ENCODE peak calls at places on chromosome 10, in four cellular contexts. S is SK-N-SH, E is GM12878, K is HepG2. I is an unnamed sample. For H3K4me1, the result is how much of the 10 kb centered on the place peaks cover.

GRCh38 chr10:14569274-14570060 is 205.2 kb downstream of the FAM107B start:
- DNase-seq in S (no peak), E (no peak), K (no peak), I (no peak)

GRCh38 chr10:102413053-102413705 is 5.4 kb downstream of the PSD start:
- DNase-seq in S (peak), E (no peak), K (no peak), I (peak)

GRCh38 chr10:110779489-110779888 is 92.2 kb upstream of the PDCD4 start:
- DNase-seq in S (no peak), E (no peak), K (no peak), I (no peak)

GRCh38 chr10:116272497-116273221 is at the start of gene GFRA1:
- DNase-seq in S (peak), E (no peak), K (no peak), I (peak)

GRCh38 chr10:34715511-34716187 is 99.4 kb downstream of the PARD3 start:
- DNase-seq in S (no peak), E (no peak), K (no peak), I (no peak)

GRCh38 chr10:79021331-79021907 is 47.3 kb upstream of the ZMIZ1 start:
- DNase-seq in S (no peak), E (no peak), K (no peak), I (no peak)

GRCh38 chr10:126088144-126088543 is 191.8 kb downstream of the FANK1 start:
- DNase-seq in S (peak), E (no peak), K (no peak), I (no peak)

GRCh38 chr10:97426776-97427570 is 982 bp downstream of the PGAM1 start:
- DNase-seq in S (no peak), E (no peak), K (no peak), I (no peak)

GRCh38 chr10:131674130-131674529 is 226.7 kb upstream of the PPP2R2D start:
- DNase-seq in S (no peak), E (no peak), K (no peak), I (no peak)

GRCh38 chr10:106515206-106515790 is 649.2 kb downstream of the SORCS1 start:
- DNase-seq in S (no peak), E (no peak), K (no peak), I (no peak)

GRCh38 chr10:46301056-46301645 is 14.4 kb downstream of the ANTXRL start:
- DNase-seq in S (no peak), E (no peak), K (no peak), I (no peak)

GRCh38 chr10:60849217-60849616 is 70.9 kb downstream of the CDK1 start:
- DNase-seq in S (no peak), E (no peak), K (no peak), I (no peak)

GRCh38 chr10:78356291-78356915 is 322.7 kb downstream of the RPS24 start:
- DNase-seq in S (no peak), E (no peak), K (no peak), I (no peak)

GRCh38 chr10:32055478-32056135 is 618 bp downstream of the KIF5B start:
- DNase-seq in S (peak), E (no peak), K (peak), I (peak)
- H3K4me1 ChIP-seq in S (under half), E (under half), K (half or more), I (under half)

GRCh38 chr10:99557044-99557443 is 24.3 kb downstream of the NKX2-3 start:
- DNase-seq in S (no peak), E (no peak), K (no peak), I (no peak)
- TF ChIP-seq PBX3 in S (no peak), E (no peak), K (no peak), I (no peak)

DNA sequence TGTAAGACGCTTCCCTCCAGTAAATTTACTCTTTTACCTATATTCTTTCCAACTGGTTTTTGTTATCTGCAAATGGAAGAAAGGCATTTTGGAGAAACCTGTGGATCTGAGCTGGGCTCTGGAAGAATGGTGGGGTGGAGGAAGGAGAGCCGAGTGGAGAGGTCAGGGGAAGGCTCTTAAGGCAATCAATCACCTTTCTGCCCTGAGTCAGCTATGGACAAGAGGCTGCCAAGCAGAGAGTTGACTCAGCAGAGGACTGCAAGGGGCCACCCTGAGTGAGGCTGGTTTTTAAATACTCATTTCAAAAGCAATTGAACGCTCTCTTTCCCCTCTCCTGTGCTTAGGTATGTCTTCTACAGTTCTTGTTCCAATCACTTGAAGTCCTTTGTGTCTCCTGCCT is 81.8 kb downstream of the SPAG6 start:
- DNase-seq in S (no peak), E (no peak), K (no peak), I (peak)
- TF ChIP-seq EP300 in S (peak), E (no peak), K (no peak), I (no peak)

GRCh38 chr10:113626809-113627370 is 37.0 kb downstream of the NRAP start:
- DNase-seq in S (no peak), E (no peak), K (no peak), I (no peak)

GRCh38 chr10:113627836-113628235 is 36.0 kb downstream of the NRAP start:
- DNase-seq in S (no peak), E (no peak), K (no peak), I (no peak)

GRCh38 chr10:113630929-113631533 is 32.8 kb downstream of the NRAP start:
- DNase-seq in S (no peak), E (no peak), K (no peak), I (no peak)

GRCh38 chr10:113631680-113632079 is 32.2 kb downstream of the NRAP start:
- DNase-seq in S (no peak), E (no peak), K (no peak), I (no peak)

DNA sequence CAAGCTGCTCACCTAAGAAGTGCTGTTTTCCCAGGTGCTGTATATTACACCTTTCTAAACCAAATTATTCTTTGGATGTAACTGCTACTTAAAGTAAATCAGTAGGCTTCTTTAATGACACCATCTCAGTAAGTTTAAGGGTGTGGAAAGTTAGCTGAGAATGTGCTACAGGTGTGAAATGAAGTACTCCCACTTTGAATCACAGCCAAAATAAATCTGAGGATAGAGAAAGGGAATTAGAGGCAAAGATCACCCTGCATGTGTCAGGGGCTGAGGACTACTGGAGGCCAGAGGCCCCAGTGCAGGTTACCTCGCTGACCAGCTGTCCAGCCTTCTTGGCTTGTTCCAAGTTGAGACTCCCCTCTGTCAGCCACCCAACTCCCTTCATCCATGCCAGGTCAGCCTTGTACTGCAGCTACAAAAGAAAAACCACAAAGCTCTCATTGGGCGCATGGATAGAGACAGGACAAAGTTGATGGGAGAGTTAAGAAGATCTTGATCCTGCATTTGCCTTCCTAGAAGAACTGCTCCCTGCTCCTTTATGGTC is 35.2 kb downstream of the NRAP start:
- DNase-seq in S (no peak), E (no peak), K (no peak), I (no peak)
- H3K4me1 ChIP-seq in S (under half), E (under half), K (under half), I (under half)

GRCh38 chr10:71737356-71738172 is 18.0 kb upstream of the C10orf105 start:
- DNase-seq in S (peak), E (no peak), K (no peak), I (no peak)
- TF ChIP-seq PBX3 in S (no peak), E (no peak), K (no peak), I (no peak)

GRCh38 chr10:69318087-69318996 is 40.0 kb downstream of the HK1 start:
- DNase-seq in S (peak), E (peak), K (no peak), I (peak)
- TF ChIP-seq EP300 in S (no peak), E (no peak), K (no peak), I (no peak)

GRCh38 chr10:95532536-95532935 is 28.6 kb downstream of the SORBS1 start:
- DNase-seq in S (no peak), E (no peak), K (no peak), I (no peak)
- H3K4me1 ChIP-seq in S (under half), E (under half), K (half or more), I (under half)

GRCh38 chr10:53122265-53122664 is 349.7 kb upstream of the MBL2 start:
- DNase-seq in S (no peak), E (no peak), K (no peak), I (no peak)
- TF ChIP-seq PBX3 in S (no peak), E (no peak), K (no peak), I (no peak)

GRCh38 chr10:74381291-74381885 is 230.4 kb downstream of the ADK start:
- DNase-seq in S (no peak), E (no peak), K (no peak), I (no peak)
- TF ChIP-seq EP300 in S (no peak), E (no peak), K (no peak), I (no peak)

DNA sequence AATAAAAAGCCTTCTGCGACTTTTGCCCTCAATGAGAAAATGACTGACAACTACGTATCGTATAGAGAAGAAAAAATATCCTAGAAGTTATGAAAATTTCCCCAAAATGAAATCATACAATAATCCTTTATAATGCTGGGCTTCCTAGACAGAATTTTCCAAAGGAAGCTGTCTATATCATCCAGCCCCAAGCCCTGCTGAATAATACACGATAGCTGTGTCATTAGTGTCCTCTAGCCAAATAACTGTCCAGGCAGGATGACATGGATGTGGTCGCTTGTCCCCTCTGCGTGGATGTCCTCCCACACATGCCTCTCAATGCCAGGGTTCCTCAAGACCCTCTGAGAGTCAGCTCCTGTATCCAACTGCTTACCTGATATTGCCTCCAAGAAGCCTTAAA is 61.7 kb upstream of the ECHDC3 start:
- DNase-seq in S (no peak), E (no peak), K (no peak), I (no peak)
- H3K4me1 ChIP-seq in S (under half), E (half or more), K (under half), I (under half)

I was measured in A549.